ENCODE peak calls at places on chromosome 2, in five cellular contexts. M is B cell; F is HAP-1; O is stimulated activated CD8-positive, alpha-beta memory T cell treated with anti-CD3 and anti-CD28 coated beads, Interleukin-7, amount 100 ng/mL, for 1 hour; E is AML-193. B is an unnamed sample.

GRCh38 chr2:10814571-10815331 is 2.2 kb upstream of the PDIA6 start:
- DNase-seq in M (no peak), F (no peak), O (no peak), E (no peak), B (no peak)

GRCh38 chr2:197710424-197711042 is 5.4 kb downstream of the MARS2 start:
- DNase-seq in M (peak), F (no peak), O (no peak), E (no peak), B (peak)

GRCh38 chr2:136116111-136116812 is 1.7 kb downstream of the CXCR4 start:
- DNase-seq in M (peak), F (peak), O (peak), E (peak), B (peak)

GRCh38 chr2:120749506-120750431 is 14.1 kb downstream of the GLI2 start:
- DNase-seq in M (no peak), F (no peak), O (no peak), E (no peak), B (no peak)

GRCh38 chr2:167504061-167504460 is 615.8 kb downstream of the XIRP2 start:
- DNase-seq in M (no peak), F (no peak), O (no peak), E (no peak), B (no peak)

GRCh38 chr2:174335605-174336402 is 1.1 kb downstream of the SP9 start:
- DNase-seq in M (peak), F (no peak), O (no peak), E (no peak), B (peak)

GRCh38 chr2:184199274-184199673 is 399.1 kb upstream of the ZNF804A start:
- DNase-seq in M (no peak), F (no peak), O (no peak), E (no peak), B (no peak)

GRCh38 chr2:28702415-28702859 is 49.2 kb upstream of the PPP1CB start:
- DNase-seq in M (no peak), F (no peak), O (no peak), E (no peak), B (no peak)

GRCh38 chr2:18047114-18047695 is 168.7 kb downstream of the KCNS3 start:
- DNase-seq in M (no peak), F (no peak), O (no peak), E (no peak), B (no peak)

GRCh38 chr2:31822587-31822986 is 188.2 kb downstream of the MEMO1 start:
- DNase-seq in M (no peak), F (no peak), O (no peak), E (no peak), B (no peak)

GRCh38 chr2:39547811-39548719 is 111.0 kb upstream of the MAP4K3 start:
- DNase-seq in M (no peak), F (no peak), O (no peak), E (no peak), B (no peak)

GRCh38 chr2:170928036-170928823 is 823 bp upstream of the GORASP2 start:
- DNase-seq in M (no peak), F (no peak), O (no peak), E (peak), B (peak)

GRCh38 chr2:239644016-239644415 is 243.2 kb upstream of the HDAC4 start:
- DNase-seq in M (no peak), F (peak), O (no peak), E (no peak), B (no peak)

GRCh38 chr2:229335349-229335748 is 64.3 kb upstream of the PID1 start:
- DNase-seq in M (no peak), F (no peak), O (no peak), E (no peak), B (no peak)

GRCh38 chr2:18639756-18640453 is 50.5 kb upstream of the NT5C1B start:
- DNase-seq in M (no peak), F (no peak), O (no peak), E (no peak), B (no peak)

GRCh38 chr2:67854798-67855197 is 208.0 kb downstream of the C1D start:
- DNase-seq in M (no peak), F (peak), O (no peak), E (no peak), B (no peak)

GRCh38 chr2:145813481-145813880 is 1293.6 kb upstream of the ZEB2 start:
- DNase-seq in M (no peak), F (no peak), O (no peak), E (no peak), B (no peak)

GRCh38 chr2:238863231-238863630 is 15.3 kb downstream of the TWIST2 start:
- DNase-seq in M (no peak), F (no peak), O (no peak), E (no peak), B (no peak)

GRCh38 chr2:189350515-189351209 is 90.6 kb upstream of the WDR75 start:
- DNase-seq in M (no peak), F (no peak), O (no peak), E (no peak), B (no peak)

GRCh38 chr2:25672500-25673169 is 742 bp downstream of the DTNB start:
- DNase-seq in M (peak), F (peak), O (peak), E (peak), B (peak)

GRCh38 chr2:121329786-121330185 is 44.8 kb upstream of the TFCP2L1 start:
- DNase-seq in M (no peak), F (no peak), O (no peak), E (no peak), B (no peak)

GRCh38 chr2:19028617-19029016 is 329.8 kb downstream of the OSR1 start:
- DNase-seq in M (no peak), F (no peak), O (no peak), E (no peak), B (no peak)

GRCh38 chr2:37912056-37912455 is 13.0 kb upstream of the RMDN2 start:
- DNase-seq in M (no peak), F (no peak), O (no peak), E (no peak), B (no peak)

B was measured in GM13977.